ENCODE peak calls at places on chromosomes 7 and 10, in six cellular contexts. P, A, Y, X, J and H are unnamed samples.

GRCh38 chr7:19442016-19442785 is 266.6 kb downstream of the POLR1F start:
- DNase-seq in P (no peak), A (no peak), Y (peak; percentile 61), X (no peak), J (no peak), H (peak; percentile 76)

GRCh38 chr7:105806592-105807266 is 69.7 kb downstream of the ATXN7L1 start:
- DNase-seq in P (no peak), A (no peak), Y (peak; percentile 74), X (no peak), J (no peak), H (peak; percentile 58)

GRCh38 chr7:130352335-130353074 is 7.9 kb downstream of the CPA5 start:
- DNase-seq in P (no peak), A (no peak), Y (peak; percentile 59), X (no peak), J (no peak), H (peak; percentile 86)

GRCh38 chr7:100469227-100470044 is 5.4 kb upstream of the SPACDR start:
- DNase-seq in P (no peak), A (peak; percentile 99), Y (peak; percentile 85), X (peak; percentile 96), J (peak; percentile 86), H (peak; percentile 68)

GRCh38 chr10:86941991-86942421 is 15.4 kb downstream of the MMRN2 start:
- DNase-seq in P (no peak), A (no peak), Y (no peak), X (no peak), J (no peak), H (no peak)

GRCh38 chr7:30549933-30550493 is 44.7 kb upstream of the GARS1 start:
- DNase-seq in P (no peak), A (no peak), Y (no peak), X (no peak), J (no peak), H (no peak)

GRCh38 chr10:86244296-86244695 is 122.3 kb downstream of the GRID1 start:
- DNase-seq in P (no peak), A (no peak), Y (no peak), X (no peak), J (no peak), H (peak; percentile 12)

GRCh38 chr7:157391036-157391710 is 54.4 kb downstream of the DNAJB6 start:
- DNase-seq in P (no peak), A (no peak), Y (no peak), X (no peak), J (no peak), H (no peak)

GRCh38 chr10:35946556-35946955 is 304.5 kb upstream of the FZD8 start:
- DNase-seq in P (no peak), A (no peak), Y (no peak), X (no peak), J (no peak), H (no peak)

GRCh38 chr10:22003111-22003963 is at the start of gene DNAJC1:
- DNase-seq in P (peak; percentile 93), A (peak; percentile 99), Y (peak; percentile 96), X (peak; percentile 99), J (peak; percentile 96), H (peak; percentile 92)
- TF ChIP-seq CTCF in P (no peak), A (no peak), Y (no peak), X (peak; percentile 19), J (no peak), H (no peak)

DNA sequence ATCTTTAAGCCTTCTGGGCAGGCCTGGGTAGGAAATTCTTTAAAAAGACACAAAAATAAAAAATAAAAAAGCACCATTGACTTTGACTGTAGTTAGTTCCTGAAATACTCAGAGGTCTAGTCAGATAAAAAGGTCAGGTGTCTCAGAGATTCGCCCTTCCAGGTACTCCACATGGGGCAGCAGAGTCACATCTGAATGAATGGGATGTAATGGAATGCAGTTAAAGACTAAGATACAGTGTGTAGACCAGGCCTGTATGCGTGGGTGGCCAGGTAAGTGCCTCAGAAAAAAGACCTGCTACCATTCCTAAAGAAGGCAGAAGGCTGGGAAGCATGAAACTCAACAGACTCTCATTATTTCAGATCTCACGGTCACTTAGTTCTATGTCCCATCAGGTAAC is 68.6 kb upstream of the SEM1 start:
- DNase-seq in P (no peak), A (no peak), Y (no peak), X (no peak), J (no peak), H (no peak)
- TF ChIP-seq CTCF in P (peak; percentile 36), A (no peak), Y (no peak), X (no peak), J (peak; percentile 34), H (no peak)

DNA sequence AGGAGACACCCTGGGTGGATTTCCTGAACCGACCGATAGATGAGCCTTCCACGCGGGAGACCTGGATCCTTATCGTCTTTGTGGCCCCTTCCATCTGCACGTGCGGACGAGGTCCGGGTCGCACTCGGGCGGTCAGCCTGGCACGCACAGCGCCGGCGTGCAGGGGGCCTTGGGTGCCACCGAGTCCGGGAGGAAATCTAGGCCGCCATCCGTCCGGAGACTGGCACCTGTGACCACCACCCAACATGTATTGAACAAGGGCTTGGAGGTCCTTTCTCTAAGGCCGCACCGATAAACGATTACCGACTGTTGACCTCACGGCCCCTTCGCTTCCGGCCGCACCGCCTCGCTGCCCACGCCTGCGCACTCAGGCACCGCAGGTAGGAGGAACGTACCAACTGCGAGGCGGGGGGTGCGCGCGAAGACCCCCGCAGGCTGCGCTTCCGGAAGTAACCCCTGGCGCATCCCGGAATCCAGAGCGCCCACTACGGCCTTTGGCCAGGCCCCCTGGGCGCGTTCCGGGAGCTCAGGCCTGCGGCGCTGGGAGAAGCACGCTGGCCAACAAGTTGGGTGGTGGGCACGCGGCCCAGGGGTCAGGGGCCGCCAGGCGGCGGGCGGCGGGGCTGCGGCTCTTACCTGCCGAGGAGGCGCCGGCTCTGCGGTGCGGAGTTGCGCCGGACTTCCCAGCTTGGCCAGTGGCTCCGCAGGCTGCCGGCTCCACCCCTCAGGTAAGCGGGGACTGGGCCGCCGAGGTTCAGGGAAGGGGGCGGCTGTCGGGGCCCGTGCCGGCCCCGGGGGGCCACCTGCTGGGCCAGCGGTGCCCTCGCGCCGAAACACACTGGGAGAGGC is at the start of the genes ACTR3C and LRRC61:
- DNase-seq in P (no peak), A (peak; percentile 87), Y (peak; percentile 32), X (peak; percentile 93), J (peak; percentile 69), H (peak; percentile 29)
- TF ChIP-seq CTCF in P (peak; percentile 32), A (no peak), Y (peak; percentile 34), X (peak; percentile 30), J (peak; percentile 45), H (no peak)

GRCh38 chr7:116588641-116589594 is 64.1 kb downstream of the CAV1 start:
- DNase-seq in P (no peak), A (no peak), Y (peak; percentile 31), X (no peak), J (no peak), H (peak; percentile 84)
- TF ChIP-seq CTCF in P (peak; percentile 92), A (peak; percentile 25), Y (peak; percentile 84), X (peak; percentile 68), J (peak; percentile 87), H (peak; percentile 12)